ENCODE peak calls at places on chromosomes 2 and 18, in nine cellular contexts. S, W, N, Z, D, F, M, B and K are unnamed samples.

GRCh38 chr2:20672191-20672951 is 5.4 kb downstream of the GDF7 start:
- DNase-seq in Z (no peak), N (no peak), D (no peak), F (no peak), M (no peak), W (no peak), B (no peak), S (no peak), K (no peak)

GRCh38 chr2:207765541-207765940 is 4.2 kb downstream of the FZD5 start:
- DNase-seq in F (peak), S (no peak), N (no peak), Z (no peak), W (peak), M (no peak), B (no peak), D (peak), K (no peak)

GRCh38 chr2:220275454-220275853 is 648.0 kb downstream of the SLC4A3 start:
- DNase-seq in Z (no peak), B (no peak), D (no peak), S (no peak), M (peak), W (no peak), F (no peak), N (no peak), K (peak)

GRCh38 chr18:74515620-74516231 is 18.6 kb upstream of the CNDP1 start:
- DNase-seq in Z (no peak), F (no peak), B (no peak), M (no peak), D (no peak), W (no peak), S (no peak), N (no peak), K (no peak)

GRCh38 chr18:9096698-9097097 is 5.8 kb upstream of the NDUFV2 start:
- DNase-seq in D (no peak), F (no peak), Z (no peak), N (no peak), S (no peak), W (no peak), M (no peak), B (no peak), K (no peak)

GRCh38 chr18:11502368-11502767 is 107.0 kb upstream of the SLC35G4 start:
- DNase-seq in F (no peak), Z (no peak), S (no peak), N (no peak), W (no peak), B (no peak), D (no peak), M (no peak), K (peak)

GRCh38 chr2:239956818-239957261 is 68.3 kb downstream of the NDUFA10 start:
- DNase-seq in D (no peak), N (no peak), W (no peak), M (no peak), S (no peak), Z (no peak), B (no peak), F (no peak), K (no peak)

GRCh38 chr2:236575501-236575900 is 5.9 kb downstream of the ACKR3 start:
- DNase-seq in N (no peak), M (no peak), W (no peak), S (no peak), B (no peak), Z (no peak), D (no peak), F (no peak), K (no peak)

GRCh38 chr2:193883820-193884219 is 1689.1 kb upstream of the TMEFF2 start:
- DNase-seq in Z (no peak), W (no peak), N (no peak), D (no peak), B (no peak), M (no peak), F (no peak), S (no peak), K (no peak)

GRCh38 chr2:196336206-196336605 is 164.8 kb upstream of the STK17B start:
- DNase-seq in Z (no peak), S (no peak), B (no peak), M (no peak), F (no peak), D (no peak), W (no peak), N (no peak), K (no peak)

GRCh38 chr2:168978461-168978861 is 52.7 kb downstream of the ABCB11 start:
- DNase-seq in B (no peak), D (no peak), F (no peak), N (no peak), S (no peak), W (no peak), M (no peak), Z (no peak), K (no peak)

GRCh38 chr2:157327621-157328102 is 2.0 kb upstream of the ERMN start:
- DNase-seq in W (peak), S (peak), B (peak), D (peak), F (peak), M (peak), N (peak), Z (peak), K (peak)

GRCh38 chr2:3986063-3986462 is 282.7 kb downstream of the DCDC2C start:
- DNase-seq in M (no peak), W (no peak), N (no peak), F (no peak), Z (no peak), D (no peak), S (no peak), B (no peak), K (no peak)

GRCh38 chr2:6993230-6993640 is 76.0 kb downstream of the RNF144A start:
- DNase-seq in W (no peak), B (no peak), D (no peak), F (no peak), M (no peak), N (no peak), S (no peak), Z (no peak), K (no peak)

GRCh38 chr2:118582058-118582457 is 265.4 kb downstream of the EN1 start:
- DNase-seq in M (no peak), B (no peak), F (no peak), S (no peak), W (no peak), Z (no peak), N (no peak), D (no peak), K (no peak)

GRCh38 chr2:65158557-65158956 is 28.7 kb upstream of the RAB1A start:
- DNase-seq in F (no peak), Z (no peak), D (no peak), S (no peak), W (no peak), M (no peak), B (no peak), N (no peak), K (no peak)

GRCh38 chr2:237345891-237346640 is 67.9 kb downstream of the COL6A3 start:
- DNase-seq in B (no peak), N (no peak), F (no peak), W (no peak), M (no peak), D (no peak), S (no peak), Z (no peak), K (no peak)

GRCh38 chr2:32752205-32752604 is 124.4 kb downstream of the TTC27 start:
- DNase-seq in N (no peak), D (no peak), B (no peak), F (no peak), W (no peak), S (no peak), M (no peak), Z (no peak), K (no peak)

GRCh38 chr2:69594341-69594740 is 49.2 kb downstream of the AAK1 start:
- DNase-seq in M (no peak), N (no peak), S (no peak), Z (no peak), F (no peak), W (no peak), B (no peak), D (no peak), K (peak)

GRCh38 chr2:44940053-44940494 is 1.4 kb upstream of the SIX3 start:
- DNase-seq in F (no peak), M (no peak), W (no peak), N (no peak), S (no peak), D (no peak), B (no peak), Z (no peak), K (no peak)

GRCh38 chr2:239902749-239903201 is 122.4 kb downstream of the NDUFA10 start:
- DNase-seq in S (no peak), F (no peak), D (no peak), Z (no peak), M (no peak), W (no peak), B (no peak), N (peak), K (no peak)

GRCh38 chr2:191635333-191636234 is 42.4 kb upstream of the NABP1 start:
- DNase-seq in S (no peak), D (no peak), B (no peak), W (no peak), F (no peak), Z (peak), N (no peak), M (peak), K (peak)

GRCh38 chr2:191693151-191693550 is 15.2 kb downstream of the NABP1 start:
- DNase-seq in D (no peak), Z (no peak), F (no peak), B (no peak), M (no peak), W (no peak), N (no peak), S (no peak), K (no peak)

GRCh38 chr18:76005632-76006031 is 489.4 kb downstream of the ZNF516 start:
- DNase-seq in N (no peak), S (no peak), F (peak), B (no peak), M (no peak), D (no peak), Z (no peak), W (no peak), K (no peak)

GRCh38 chr2:11866358-11867335 is 120.2 kb downstream of the LPIN1 start:
- DNase-seq in Z (peak), M (no peak), D (peak), N (no peak), F (no peak), S (peak), B (no peak), W (no peak), K (no peak)

GRCh38 chr2:132977812-132978529 is 308.0 kb upstream of the LYPD1 start:
- DNase-seq in M (no peak), F (no peak), W (no peak), B (no peak), N (no peak), Z (no peak), D (no peak), S (no peak), K (no peak)

GRCh38 chr2:2743164-2743571 is 412.1 kb upstream of the MYT1L start:
- DNase-seq in D (peak), N (no peak), M (no peak), W (no peak), S (no peak), Z (no peak), F (no peak), B (no peak), K (no peak)

GRCh38 chr18:1663879-1664705 is 759.4 kb downstream of the ADCYAP1 start:
- DNase-seq in B (peak), Z (peak), M (peak), S (peak), D (peak), N (peak), F (no peak), W (peak), K (peak)

GRCh38 chr18:25873833-25874232 is 216.6 kb downstream of the SS18 start:
- DNase-seq in B (no peak), D (no peak), M (no peak), N (no peak), F (no peak), S (no peak), W (no peak), Z (no peak), K (no peak)

GRCh38 chr2:96769816-96770215 is 9.1 kb downstream of the CNNM4 start:
- DNase-seq in Z (no peak), N (no peak), W (no peak), F (no peak), D (peak), B (no peak), M (no peak), S (no peak), K (no peak)

GRCh38 chr2:109289823-109290222 is 160.8 kb downstream of the SH3RF3 start:
- DNase-seq in M (no peak), N (no peak), D (no peak), Z (no peak), F (no peak), B (no peak), S (no peak), W (no peak), K (no peak)